ENCODE peak calls at places on chromosomes 12 and 14, in eight cellular contexts. M is HepG2, E is A549, B is SK-N-SH, F is WTC11, T is GM12878, K is K562, L is H1. Z is an unnamed sample.

GRCh38 chr14:91831337-91831736 is 36.0 kb downstream of the TC2N start:
- DNase-seq in E (no peak), F (no peak), L (no peak), M (no peak), T (no peak), K (no peak), B (no peak), Z (no peak)

GRCh38 chr14:103871596-103872480 is 24.5 kb upstream of the PPP1R13B start:
- DNase-seq in B (no peak), L (no peak), F (peak; percentile 81), T (peak; percentile 12), K (peak; percentile 88), M (no peak), E (no peak), Z (no peak)

GRCh38 chr14:77033622-77034521 is 5.4 kb upstream of the IRF2BPL start:
- DNase-seq in B (peak; percentile 91), E (peak; percentile 94), K (no peak), T (peak; percentile 72), F (peak; percentile 95), L (no peak), M (peak; percentile 81), Z (peak; percentile 96)

GRCh38 chr12:104498211-104498801 is 41.6 kb downstream of the CHST11 start:
- DNase-seq in L (no peak), K (no peak), F (no peak), M (no peak), T (no peak), E (no peak), B (no peak), Z (no peak)

GRCh38 chr14:88895116-88895515 is 70.7 kb downstream of the TTC8 start:
- DNase-seq in K (no peak), M (no peak), F (no peak), E (peak; percentile 14), B (no peak), T (no peak), L (no peak), Z (peak; percentile 80)

GRCh38 chr14:93114713-93115068 is 1.0 kb downstream of the ITPK1 start:
- DNase-seq in K (no peak), B (no peak), L (no peak), F (peak; percentile 31), E (no peak), T (no peak), M (no peak), Z (no peak)

GRCh38 chr14:100056964-100057817 is 8.0 kb upstream of the EVL start:
- DNase-seq in B (no peak), M (no peak), L (no peak), F (no peak), K (no peak), T (no peak), E (peak; percentile 23), Z (peak; percentile 43)

GRCh38 chr14:76953196-76953945 is 75.1 kb downstream of the IRF2BPL start:
- DNase-seq in M (peak; percentile 45), E (peak; percentile 87), F (no peak), T (no peak), K (no peak), B (peak; percentile 52), L (no peak), Z (peak; percentile 68)

GRCh38 chr14:86035882-86036281 is 505.9 kb downstream of the FLRT2 start:
- DNase-seq in L (no peak), B (peak; percentile 19), M (peak; percentile 13), K (peak; percentile 16), E (peak; percentile 31), F (peak; percentile 65), T (no peak), Z (no peak)

GRCh38 chr14:74426202-74426582 is at the start of gene SYNDIG1L:
- DNase-seq in E (no peak), M (no peak), F (no peak), B (no peak), L (no peak), T (no peak), K (no peak), Z (no peak)

GRCh38 chr12:8548192-8548591 is 7.5 kb upstream of the CLEC4E start:
- DNase-seq in T (no peak), E (no peak), L (no peak), F (no peak), K (no peak), B (no peak), M (no peak), Z (no peak)

GRCh38 chr14:51209457-51209856 is 30.6 kb upstream of the TMX1 start:
- DNase-seq in M (no peak), K (no peak), E (no peak), B (peak; percentile 55), T (no peak), F (no peak), L (no peak), Z (no peak)

GRCh38 chr12:126019385-126019784 is 954.1 kb downstream of the AACS start:
- DNase-seq in L (no peak), K (no peak), E (no peak), B (no peak), T (no peak), M (no peak), F (no peak), Z (no peak)

GRCh38 chr12:116246490-116247179 is 30.9 kb downstream of the MED13L start:
- DNase-seq in F (no peak), T (no peak), L (no peak), M (no peak), B (no peak), E (no peak), K (no peak), Z (no peak)

GRCh38 chr12:23781118-23781517 is 168.4 kb downstream of the SOX5 start:
- DNase-seq in T (no peak), K (peak; percentile 10), B (peak; percentile 8), M (no peak), F (no peak), L (no peak), E (no peak), Z (no peak)

GRCh38 chr12:120534203-120534702 is at the start of gene RNF10:
- DNase-seq in K (peak; percentile 87), B (peak; percentile 95), F (peak; percentile 66), M (peak; percentile 84), T (peak; percentile 68), L (peak; percentile 43), E (peak; percentile 94), Z (peak; percentile 86)

GRCh38 chr12:124684971-124685688 is 117.7 kb upstream of the NCOR2 start:
- DNase-seq in K (no peak), E (no peak), M (no peak), L (no peak), B (no peak), T (no peak), F (no peak), Z (peak; percentile 69)

GRCh38 chr14:80629606-80630005 is 311.9 kb downstream of the CEP128 start:
- DNase-seq in E (no peak), B (no peak), T (no peak), K (no peak), L (no peak), M (no peak), F (no peak), Z (peak; percentile 40)

GRCh38 chr14:100321473-100322137 is 1.5 kb upstream of the SLC25A47 start:
- DNase-seq in F (no peak), B (no peak), E (no peak), L (no peak), T (no peak), K (no peak), M (no peak), Z (no peak)

GRCh38 chr14:105137481-105138020 is 31.0 kb downstream of the JAG2 start:
- DNase-seq in E (no peak), F (no peak), K (no peak), L (no peak), B (no peak), M (no peak), T (no peak), Z (no peak)
- TF ChIP-seq USF2 in E (no peak), F (no peak), K (no peak), L (no peak), B (no peak), M (no peak), T (no peak), Z (no peak)

GRCh38 chr12:75437564-75437963 is 43.0 kb upstream of the GLIPR1 start:
- DNase-seq in T (no peak), M (peak; percentile 39), L (no peak), F (no peak), B (no peak), K (no peak), E (peak; percentile 14), Z (peak; percentile 34)
- TF ChIP-seq USF2 in T (no peak), M (no peak), L (no peak), F (no peak), B (no peak), K (no peak), E (no peak), Z (no peak)

GRCh38 chr12:109512608-109513007 is 35.2 kb downstream of the UBE3B start:
- DNase-seq in F (no peak), T (no peak), L (no peak), K (no peak), B (no peak), E (no peak), M (no peak), Z (peak; percentile 11)

GRCh38 chr12:109513977-109514376 is 36.5 kb downstream of the UBE3B start:
- DNase-seq in B (no peak), E (no peak), L (no peak), T (no peak), M (no peak), F (no peak), K (no peak), Z (peak; percentile 11)

DNA sequence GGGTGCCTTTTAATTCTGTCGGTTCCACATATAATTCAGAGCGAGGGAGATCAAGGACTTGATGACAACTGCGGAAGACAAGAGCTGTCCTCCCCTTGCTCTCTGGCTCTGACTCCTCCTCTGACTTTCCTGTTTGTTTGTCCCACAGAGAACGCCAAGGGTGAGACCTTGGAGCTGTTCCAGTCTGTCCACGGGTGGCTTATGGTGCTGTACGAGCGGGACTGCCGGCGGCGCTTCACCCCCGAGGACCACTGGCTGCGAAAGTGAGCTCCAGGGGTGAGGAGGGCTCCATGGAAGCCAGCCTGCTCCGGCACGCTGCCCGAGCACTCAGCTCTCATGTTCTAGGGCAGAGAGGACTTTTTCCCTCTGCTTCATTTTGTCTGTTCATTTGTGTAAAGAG is 32.8 kb downstream of the UBE3B start:
- DNase-seq in E (no peak), T (no peak), M (no peak), B (no peak), K (no peak), L (no peak), F (no peak), Z (no peak)
- TF ChIP-seq USF2 in E (no peak), T (no peak), M (no peak), B (no peak), K (no peak), L (no peak), F (no peak), Z (no peak)

GRCh38 chr12:108228746-108229145 is 99.7 kb downstream of the WSCD2 start:
- DNase-seq in M (no peak), L (no peak), E (no peak), B (peak; percentile 69), K (no peak), T (no peak), F (no peak), Z (no peak)

GRCh38 chr12:108231909-108232434 is 102.9 kb downstream of the WSCD2 start:
- DNase-seq in M (no peak), L (no peak), E (no peak), K (no peak), F (no peak), B (no peak), T (no peak), Z (no peak)

GRCh38 chr12:108234155-108234554 is 105.0 kb downstream of the CMKLR1 start:
- DNase-seq in K (no peak), E (no peak), L (no peak), F (no peak), B (peak; percentile 58), T (no peak), M (no peak), Z (no peak)

GRCh38 chr12:108232565-108232964 is 103.5 kb downstream of the WSCD2 start:
- DNase-seq in L (no peak), T (no peak), M (no peak), F (no peak), E (peak; percentile 10), K (no peak), B (no peak), Z (no peak)

GRCh38 chr12:108231109-108231905 is 102.2 kb downstream of the WSCD2 start:
- DNase-seq in T (no peak), L (no peak), M (no peak), B (no peak), F (no peak), E (no peak), K (no peak), Z (no peak)
- TF ChIP-seq USF2 in T (no peak), L (no peak), M (no peak), B (no peak), F (no peak), E (no peak), K (no peak), Z (no peak)